ENCODE peak calls at places on chromosomes 5 and 9, in six cellular contexts. P is NCI-H2171 treated with DMSO at 0.1 percent for 48 hours; N is bronchial epithelial cell; U is H7; E is activated CD4-positive, alpha-beta T cell treated with anti-CD3 and anti-CD28 coated beads, Interleukin-2, amount 10 ng/mL, durations not matched to agents 7 days and 5 days; T is cardiac muscle cell. G is an unnamed sample.

GRCh38 chr5:107533946-107534876 is 136.5 kb downstream of the EFNA5 start:
- DNase-seq in P (peak), N (no peak), U (no peak), E (no peak), T (no peak), G (no peak)

GRCh38 chr9:105656131-105656921 is 5.9 kb upstream of the TAL2 start:
- DNase-seq in P (peak), N (no peak), U (peak), E (no peak), T (peak), G (peak)

GRCh38 chr5:150777685-150778084 is 872 bp upstream of the SMIM3 start:
- DNase-seq in P (no peak), N (no peak), U (no peak), E (no peak), T (no peak), G (no peak)

GRCh38 chr5:81247441-81247972 is 14.4 kb downstream of the CKMT2 start:
- DNase-seq in P (no peak), N (peak), U (no peak), E (no peak), T (no peak), G (no peak)

GRCh38 chr9:15696979-15697378 is 144.1 kb downstream of the CCDC171 start:
- DNase-seq in P (peak), N (no peak), U (peak), E (no peak), T (no peak), G (no peak)

GRCh38 chr9:109270971-109271900 is 49.6 kb downstream of the EPB41L4B start:
- DNase-seq in P (peak), N (no peak), U (no peak), E (no peak), T (no peak), G (no peak)

GRCh38 chr9:116697887-116698286 is 10.8 kb downstream of the TRIM32 start:
- DNase-seq in P (no peak), N (no peak), U (no peak), E (no peak), T (no peak), G (no peak)

GRCh38 chr9:110429453-110429852 is 91.8 kb upstream of the TXNDC8 start:
- DNase-seq in P (no peak), N (no peak), U (no peak), E (no peak), T (no peak), G (peak)

GRCh38 chr9:122011818-122012498 is 81.2 kb downstream of the TTLL11 start:
- DNase-seq in P (no peak), N (no peak), U (no peak), E (no peak), T (no peak), G (no peak)

GRCh38 chr5:179227578-179228311 is 117.5 kb downstream of the ADAMTS2 start:
- DNase-seq in P (no peak), N (no peak), U (peak), E (no peak), T (no peak), G (no peak)

GRCh38 chr5:170632985-170633234 is 129.1 kb downstream of the KCNIP1 start:
- DNase-seq in P (no peak), N (no peak), U (peak), E (peak), T (peak), G (no peak)

GRCh38 chr5:73895471-73895870 is 269.5 kb downstream of the ARHGEF28 start:
- DNase-seq in P (no peak), N (no peak), U (no peak), E (no peak), T (no peak), G (no peak)

GRCh38 chr5:97751556-97751955 is 568.5 kb upstream of the RIOK2 start:
- DNase-seq in P (no peak), N (no peak), U (no peak), E (no peak), T (no peak), G (peak)

GRCh38 chr5:78534148-78535009 is 114.2 kb downstream of the LHFPL2 start:
- DNase-seq in P (no peak), N (no peak), U (peak), E (no peak), T (no peak), G (no peak)

GRCh38 chr9:131312822-131313770 is 23.6 kb downstream of the PLPP7 start:
- DNase-seq in P (peak), N (no peak), U (no peak), E (no peak), T (no peak), G (peak)

GRCh38 chr9:134870746-134871667 is 9.6 kb upstream of the FCN2 start:
- DNase-seq in P (no peak), N (no peak), U (peak), E (no peak), T (no peak), G (no peak)

GRCh38 chr9:24333629-24334028 is 212.1 kb downstream of the IZUMO3 start:
- DNase-seq in P (no peak), N (no peak), U (no peak), E (no peak), T (no peak), G (no peak)

GRCh38 chr5:18219241-18219640 is 585.0 kb downstream of the TAF11L14 start:
- DNase-seq in P (no peak), N (no peak), U (no peak), E (no peak), T (no peak), G (no peak)

GRCh38 chr9:134566936-134567335 is 74.7 kb upstream of the COL5A1 start:
- DNase-seq in P (no peak), N (no peak), U (no peak), E (no peak), T (no peak), G (no peak)

GRCh38 chr5:132417010-132417439 is 47.5 kb downstream of the SLC22A5 start:
- DNase-seq in P (no peak), N (no peak), U (no peak), E (no peak), T (no peak), G (peak)

GRCh38 chr5:138752951-138753793 is at the start of gene CTNNA1:
- DNase-seq in P (no peak), N (peak), U (peak), E (peak), T (peak), G (peak)

GRCh38 chr9:133089271-133089671 is 27.5 kb downstream of the CEL start:
- DNase-seq in P (peak), N (no peak), U (peak), E (no peak), T (peak), G (peak)

GRCh38 chr5:111584651-111585050 is 72.3 kb upstream of the STARD4 start:
- DNase-seq in P (no peak), N (peak), U (no peak), E (no peak), T (peak), G (no peak)

GRCh38 chr9:4592886-4593285 is 69.2 kb upstream of the PLPP6 start:
- DNase-seq in P (no peak), N (no peak), U (no peak), E (no peak), T (no peak), G (no peak)

GRCh38 chr9:107286057-107286456 is 3.0 kb downstream of the RAD23B start:
- DNase-seq in P (no peak), N (peak), U (no peak), E (no peak), T (peak), G (peak)

GRCh38 chr5:98927988-98928801 is 612 bp downstream of the CHD1 start:
- DNase-seq in P (peak), N (peak), U (peak), E (peak), T (peak), G (peak)

GRCh38 chr9:21684831-21685362 is 117.5 kb upstream of the MTAP start:
- DNase-seq in P (no peak), N (peak), U (no peak), E (no peak), T (no peak), G (no peak)

GRCh38 chr9:95505676-95506437 is 10.9 kb downstream of the PTCH1 start:
- DNase-seq in P (peak), N (peak), U (peak), E (no peak), T (peak), G (peak)

GRCh38 chr5:111197523-111197922 is 26.7 kb upstream of the CAMK4 start:
- DNase-seq in P (no peak), N (no peak), U (no peak), E (no peak), T (peak), G (peak)

GRCh38 chr5:35894131-35894530 is 37.4 kb downstream of the IL7R start:
- DNase-seq in P (no peak), N (no peak), U (no peak), E (no peak), T (no peak), G (no peak)

GRCh38 chr9:104810421-104811339 is 46.8 kb downstream of the NIPSNAP3B start:
- DNase-seq in P (peak), N (peak), U (no peak), E (no peak), T (no peak), G (no peak)

GRCh38 chr5:88542786-88543185 is 274.1 kb upstream of the TMEM161B start:
- DNase-seq in P (no peak), N (no peak), U (no peak), E (no peak), T (no peak), G (no peak)

GRCh38 chr5:177296581-177296980 is 6.9 kb downstream of the RAB24 start:
- DNase-seq in P (no peak), N (no peak), U (no peak), E (no peak), T (no peak), G (no peak)

GRCh38 chr5:93893050-93893449 is 151.7 kb upstream of the POU5F2 start:
- DNase-seq in P (no peak), N (no peak), U (no peak), E (no peak), T (no peak), G (peak)

GRCh38 chr9:134253596-134254205 is 72.6 kb upstream of the RXRA start:
- DNase-seq in P (no peak), N (no peak), U (no peak), E (no peak), T (no peak), G (no peak)

GRCh38 chr5:77437194-77437593 is 54.9 kb downstream of the WDR41 start:
- DNase-seq in P (peak), N (no peak), U (peak), E (peak), T (peak), G (peak)

GRCh38 chr9:118522093-118523028 is 818.2 kb downstream of the TLR4 start:
- DNase-seq in P (peak), N (peak), U (peak), E (peak), T (peak), G (peak)

GRCh38 chr9:123322771-123323481 is 33.1 kb upstream of the CRB2 start:
- DNase-seq in P (no peak), N (no peak), U (no peak), E (peak), T (peak), G (no peak)

GRCh38 chr9:37085233-37085632 is 35.1 kb upstream of the ZCCHC7 start:
- DNase-seq in P (no peak), N (no peak), U (no peak), E (no peak), T (no peak), G (no peak)

G was measured in NCI-H82.